ENCODE peak calls at places on chromosomes 13 and 19, in five cellular contexts. K is T-helper 9 cell, J is GDM1, X is AG10803, O is EL. N is an unnamed sample.

GRCh38 chr19:37770985-37771384 is 8.4 kb downstream of the ZNF573 start:
- DNase-seq in K (no peak), X (no peak), O (no peak), J (no peak), N (no peak)

GRCh38 chr19:7356899-7357627 is 8.3 kb downstream of the ARHGEF18 start:
- DNase-seq in K (no peak), O (no peak), X (no peak), J (no peak), N (no peak)

GRCh38 chr13:66222127-66222526 is 1008.0 kb downstream of the PCDH9 start:
- DNase-seq in O (no peak), K (no peak), X (no peak), J (no peak), N (no peak)

GRCh38 chr13:27997904-27998522 is 9.5 kb upstream of the URAD start:
- DNase-seq in J (peak), O (peak), X (peak), K (no peak), N (peak)

GRCh38 chr13:40069173-40070044 is 413.9 kb downstream of the COG6 start:
- DNase-seq in K (peak), J (peak), O (peak), X (peak), N (peak)

GRCh38 chr13:33270906-33271538 is 14.5 kb downstream of the STARD13 start:
- DNase-seq in X (no peak), J (no peak), K (no peak), O (no peak), N (no peak)

GRCh38 chr19:6070179-6071102 is 39.9 kb downstream of the RFX2 start:
- DNase-seq in K (no peak), O (no peak), J (no peak), X (no peak), N (no peak)

GRCh38 chr13:82688400-82688999 is 1193.8 kb downstream of the SLITRK1 start:
- DNase-seq in J (no peak), O (peak), X (no peak), K (no peak), N (peak)

GRCh38 chr19:28377077-28377476 is 835.9 kb downstream of the UQCRFS1 start:
- DNase-seq in J (no peak), X (no peak), O (no peak), K (no peak), N (peak)

GRCh38 chr13:35941374-35941773 is 189.8 kb downstream of the DCLK1 start:
- DNase-seq in X (no peak), O (no peak), J (no peak), K (no peak), N (no peak)